ENCODE peak calls at places on chromosomes 13 and 19, in five cellular contexts. One of them, this sample, is unnamed.
A peak's percentile ranks its signal among the peaks of the same experiment; 100 is the strongest.

GRCh38 chr19:50501568-50502475 is 9.2 kb downstream of the JOSD2 start:
- ATAC-seq in heart right ventricle: peak; percentile 74
- ATAC-seq in body of pancreas: no peak
- ATAC-seq in RWPE2: no peak
- ATAC-seq in pancreas: no peak
- ATAC-seq in this sample: no peak

GRCh38 chr19:50964266-50964665 is 5.1 kb downstream of the KLK6 start:
- ATAC-seq in heart right ventricle: no peak
- ATAC-seq in body of pancreas: no peak
- ATAC-seq in RWPE2: no peak
- ATAC-seq in pancreas: no peak
- ATAC-seq in this sample: no peak

GRCh38 chr13:73932091-73932490 is 202.1 kb downstream of the KLF12 start:
- ATAC-seq in heart right ventricle: no peak
- ATAC-seq in body of pancreas: no peak
- ATAC-seq in RWPE2: no peak
- ATAC-seq in pancreas: no peak
- ATAC-seq in this sample: no peak

GRCh38 chr13:30415430-30416030 is 6.8 kb upstream of the UBE2L5 start:
- ATAC-seq in heart right ventricle: no peak
- ATAC-seq in body of pancreas: no peak
- ATAC-seq in RWPE2: no peak
- ATAC-seq in pancreas: no peak
- ATAC-seq in this sample: no peak

GRCh38 chr19:38889803-38890202 is 9.6 kb downstream of the SIRT2 start:
- ATAC-seq in heart right ventricle: no peak
- ATAC-seq in body of pancreas: no peak
- ATAC-seq in RWPE2: no peak
- ATAC-seq in pancreas: no peak
- ATAC-seq in this sample: no peak

GRCh38 chr19:10408511-10409291 is 5.4 kb upstream of the CDC37 start:
- ATAC-seq in heart right ventricle: peak; percentile 34
- ATAC-seq in body of pancreas: no peak
- ATAC-seq in RWPE2: no peak
- ATAC-seq in pancreas: no peak
- ATAC-seq in this sample: no peak

GRCh38 chr19:23554548-23554947 is 132.5 kb downstream of the ZNF675 start:
- ATAC-seq in heart right ventricle: no peak
- ATAC-seq in body of pancreas: no peak
- ATAC-seq in RWPE2: peak; percentile 62
- ATAC-seq in pancreas: no peak
- ATAC-seq in this sample: no peak

GRCh38 chr19:10450853-10451609 is 30.7 kb downstream of the PDE4A start:
- ATAC-seq in heart right ventricle: no peak
- ATAC-seq in body of pancreas: no peak
- ATAC-seq in RWPE2: peak; percentile 69
- ATAC-seq in pancreas: peak; percentile 26
- ATAC-seq in this sample: no peak

GRCh38 chr13:113645329-113645728 is 12.7 kb downstream of the ATP4B start:
- ATAC-seq in heart right ventricle: no peak
- ATAC-seq in body of pancreas: no peak
- ATAC-seq in RWPE2: no peak
- ATAC-seq in pancreas: no peak
- ATAC-seq in this sample: no peak

GRCh38 chr13:46648166-46648607 is 95.2 kb downstream of the LRCH1 start:
- ATAC-seq in heart right ventricle: peak; percentile 69
- ATAC-seq in body of pancreas: peak; percentile 67
- ATAC-seq in RWPE2: peak; percentile 66
- ATAC-seq in pancreas: peak; percentile 98
- ATAC-seq in this sample: peak; percentile 22

GRCh38 chr13:110625771-110626321 is 10.5 kb downstream of the NAXD start:
- ATAC-seq in heart right ventricle: no peak
- ATAC-seq in body of pancreas: peak; percentile 29
- ATAC-seq in RWPE2: no peak
- ATAC-seq in pancreas: peak; percentile 72
- ATAC-seq in this sample: no peak

GRCh38 chr19:48826606-48827020 is 9.7 kb downstream of the HSD17B14 start:
- ATAC-seq in heart right ventricle: no peak
- ATAC-seq in body of pancreas: peak; percentile 85
- ATAC-seq in RWPE2: no peak
- ATAC-seq in pancreas: peak; percentile 90
- ATAC-seq in this sample: no peak

GRCh38 chr13:110298566-110299321 is 8.2 kb downstream of the COL4A1 start:
- ATAC-seq in heart right ventricle: peak; percentile 56
- ATAC-seq in body of pancreas: peak; percentile 28
- ATAC-seq in RWPE2: no peak
- ATAC-seq in pancreas: no peak
- ATAC-seq in this sample: no peak

GRCh38 chr13:93751117-93751516 is 524.5 kb downstream of the GPC6 start:
- ATAC-seq in heart right ventricle: no peak
- ATAC-seq in body of pancreas: no peak
- ATAC-seq in RWPE2: no peak
- ATAC-seq in pancreas: no peak
- ATAC-seq in this sample: no peak

GRCh38 chr13:33426131-33426530 is 140.6 kb upstream of the STARD13 start:
- ATAC-seq in heart right ventricle: no peak
- ATAC-seq in body of pancreas: no peak
- ATAC-seq in RWPE2: no peak
- ATAC-seq in pancreas: no peak
- ATAC-seq in this sample: no peak

GRCh38 chr13:77703426-77703825 is 5.9 kb downstream of the SLAIN1 start:
- ATAC-seq in heart right ventricle: no peak
- ATAC-seq in body of pancreas: no peak
- ATAC-seq in RWPE2: no peak
- ATAC-seq in pancreas: no peak
- ATAC-seq in this sample: no peak

GRCh38 chr19:22622901-22623840 is 11.0 kb upstream of the ZNF492 start:
- ATAC-seq in heart right ventricle: peak; percentile 68
- ATAC-seq in body of pancreas: peak; percentile 72
- ATAC-seq in RWPE2: no peak
- ATAC-seq in pancreas: peak; percentile 75
- ATAC-seq in this sample: peak; percentile 75

GRCh38 chr13:23386533-23386932 is 47.0 kb downstream of the SACS start:
- ATAC-seq in heart right ventricle: no peak
- ATAC-seq in body of pancreas: no peak
- ATAC-seq in RWPE2: no peak
- ATAC-seq in pancreas: no peak
- ATAC-seq in this sample: no peak

GRCh38 chr13:48123827-48124226 is 28.9 kb upstream of the MED4 start:
- ATAC-seq in heart right ventricle: no peak
- ATAC-seq in body of pancreas: peak; percentile 21
- ATAC-seq in RWPE2: no peak
- ATAC-seq in pancreas: no peak
- ATAC-seq in this sample: no peak

GRCh38 chr13:46146898-46147297 is 35.1 kb downstream of the LCP1 start:
- ATAC-seq in heart right ventricle: no peak
- ATAC-seq in body of pancreas: no peak
- ATAC-seq in RWPE2: no peak
- ATAC-seq in pancreas: peak; percentile 51
- ATAC-seq in this sample: no peak

GRCh38 chr13:112172641-112173171 is 105.8 kb downstream of the SOX1 start:
- ATAC-seq in heart right ventricle: peak; percentile 31
- ATAC-seq in body of pancreas: no peak
- ATAC-seq in RWPE2: no peak
- ATAC-seq in pancreas: no peak
- ATAC-seq in this sample: no peak

GRCh38 chr13:93818345-93818744 is 591.7 kb downstream of the GPC6 start:
- ATAC-seq in heart right ventricle: no peak
- ATAC-seq in body of pancreas: no peak
- ATAC-seq in RWPE2: no peak
- ATAC-seq in pancreas: no peak
- ATAC-seq in this sample: no peak

GRCh38 chr13:39023761-39024160 is 14.1 kb downstream of the PROSER1 start:
- ATAC-seq in heart right ventricle: no peak
- ATAC-seq in body of pancreas: peak; percentile 59
- ATAC-seq in RWPE2: no peak
- ATAC-seq in pancreas: peak; percentile 31
- ATAC-seq in this sample: no peak

GRCh38 chr13:104854698-104855097 is 1680.8 kb downstream of the EFNB2 start:
- ATAC-seq in heart right ventricle: no peak
- ATAC-seq in body of pancreas: no peak
- ATAC-seq in RWPE2: no peak
- ATAC-seq in pancreas: no peak
- ATAC-seq in this sample: no peak

GRCh38 chr13:51258612-51259358 is 36.6 kb downstream of the FAM124A start:
- ATAC-seq in heart right ventricle: peak; percentile 52
- ATAC-seq in body of pancreas: no peak
- ATAC-seq in RWPE2: no peak
- ATAC-seq in pancreas: no peak
- ATAC-seq in this sample: no peak

GRCh38 chr19:3683405-3683865 is 16.8 kb downstream of the PIP5K1C start:
- ATAC-seq in heart right ventricle: peak; percentile 93
- ATAC-seq in body of pancreas: no peak
- ATAC-seq in RWPE2: no peak
- ATAC-seq in pancreas: no peak
- ATAC-seq in this sample: peak; percentile 45

GRCh38 chr13:113034451-113035208 is 65.6 kb downstream of the MCF2L start:
- ATAC-seq in heart right ventricle: peak; percentile 72
- ATAC-seq in body of pancreas: peak; percentile 79
- ATAC-seq in RWPE2: peak; percentile 72
- ATAC-seq in pancreas: peak; percentile 88
- ATAC-seq in this sample: peak; percentile 84

GRCh38 chr13:91375119-91375729 is 23.2 kb upstream of the GPC5 start:
- ATAC-seq in heart right ventricle: no peak
- ATAC-seq in body of pancreas: no peak
- ATAC-seq in RWPE2: peak; percentile 54
- ATAC-seq in pancreas: peak; percentile 66
- ATAC-seq in this sample: no peak

GRCh38 chr13:74929436-74929835 is 552.5 kb downstream of the TBC1D4 start:
- ATAC-seq in heart right ventricle: no peak
- ATAC-seq in body of pancreas: no peak
- ATAC-seq in RWPE2: no peak
- ATAC-seq in pancreas: no peak
- ATAC-seq in this sample: no peak

GRCh38 chr19:13788991-13789390 is 6.3 kb upstream of the ZSWIM4 start:
- ATAC-seq in heart right ventricle: peak; percentile 7
- ATAC-seq in body of pancreas: no peak
- ATAC-seq in RWPE2: no peak
- ATAC-seq in pancreas: no peak
- ATAC-seq in this sample: no peak

GRCh38 chr13:75770164-75771145 is 134.3 kb downstream of the LMO7 start:
- ATAC-seq in heart right ventricle: peak; percentile 39
- ATAC-seq in body of pancreas: peak; percentile 24
- ATAC-seq in RWPE2: no peak
- ATAC-seq in pancreas: no peak
- ATAC-seq in this sample: peak; percentile 46

GRCh38 chr13:68982961-68983619 is 1124.5 kb upstream of the ATXN8OS start:
- ATAC-seq in heart right ventricle: no peak
- ATAC-seq in body of pancreas: no peak
- ATAC-seq in RWPE2: no peak
- ATAC-seq in pancreas: no peak
- ATAC-seq in this sample: no peak

GRCh38 chr19:39704181-39705044 is at the start of gene LGALS14:
- ATAC-seq in heart right ventricle: no peak
- ATAC-seq in body of pancreas: no peak
- ATAC-seq in RWPE2: no peak
- ATAC-seq in pancreas: no peak
- ATAC-seq in this sample: no peak

GRCh38 chr13:90732049-90732448 is 615.4 kb upstream of the MIR17HG start:
- ATAC-seq in heart right ventricle: no peak
- ATAC-seq in body of pancreas: no peak
- ATAC-seq in RWPE2: no peak
- ATAC-seq in pancreas: no peak
- ATAC-seq in this sample: no peak

GRCh38 chr13:48094404-48094780 is 512 bp downstream of the MED4 start:
- ATAC-seq in heart right ventricle: peak; percentile 1
- ATAC-seq in body of pancreas: no peak
- ATAC-seq in RWPE2: peak; percentile 24
- ATAC-seq in pancreas: peak; percentile 2
- ATAC-seq in this sample: no peak

GRCh38 chr13:51542358-51542972 is 41.8 kb upstream of the WDFY2 start:
- ATAC-seq in heart right ventricle: no peak
- ATAC-seq in body of pancreas: peak; percentile 76
- ATAC-seq in RWPE2: peak; percentile 49
- ATAC-seq in pancreas: peak; percentile 83
- ATAC-seq in this sample: peak; percentile 58

GRCh38 chr13:62583466-62583865 is 1167.8 kb upstream of the PCDH20 start:
- ATAC-seq in heart right ventricle: no peak
- ATAC-seq in body of pancreas: no peak
- ATAC-seq in RWPE2: no peak
- ATAC-seq in pancreas: no peak
- ATAC-seq in this sample: no peak

GRCh38 chr13:41013834-41014233 is 5.3 kb downstream of the ELF1 start:
- ATAC-seq in heart right ventricle: no peak
- ATAC-seq in body of pancreas: no peak
- ATAC-seq in RWPE2: no peak
- ATAC-seq in pancreas: no peak
- ATAC-seq in this sample: no peak
- H3K4me1 ChIP-seq in heart right ventricle: peaks cover 6% of the 10 kb centered on the region
- H3K4me1 ChIP-seq in body of pancreas: peaks cover 54% of the 10 kb centered on the region
- H3K4me1 ChIP-seq in RWPE2: peaks cover 17% of the 10 kb centered on the region
- H3K4me1 ChIP-seq in pancreas: peaks cover 65% of the 10 kb centered on the region
- H3K4me1 ChIP-seq in this sample: no peaks in the 10 kb centered on the region

GRCh38 chr19:42480335-42481095 is 37.8 kb upstream of the CXCL17 start:
- ATAC-seq in heart right ventricle: no peak
- ATAC-seq in body of pancreas: peak; percentile 70
- ATAC-seq in RWPE2: peak; percentile 61
- ATAC-seq in pancreas: peak; percentile 87
- ATAC-seq in this sample: no peak
- H3K4me1 ChIP-seq in heart right ventricle: no peaks in the 10 kb centered on the region
- H3K4me1 ChIP-seq in body of pancreas: peaks cover 11% of the 10 kb centered on the region
- H3K4me1 ChIP-seq in RWPE2: peaks cover 6% of the 10 kb centered on the region
- H3K4me1 ChIP-seq in pancreas: peaks cover 12% of the 10 kb centered on the region
- H3K4me1 ChIP-seq in this sample: no peaks in the 10 kb centered on the region

GRCh38 chr19:1254081-1254527 is 5.7 kb downstream of the MIDN start:
- ATAC-seq in heart right ventricle: no peak
- ATAC-seq in body of pancreas: no peak
- ATAC-seq in RWPE2: no peak
- ATAC-seq in pancreas: no peak
- ATAC-seq in this sample: no peak
- H3K4me1 ChIP-seq in heart right ventricle: peaks cover 76% of the 10 kb centered on the region
- H3K4me1 ChIP-seq in body of pancreas: peaks cover 77% of the 10 kb centered on the region
- H3K4me1 ChIP-seq in RWPE2: peaks cover 26% of the 10 kb centered on the region
- H3K4me1 ChIP-seq in pancreas: peaks cover 48% of the 10 kb centered on the region
- H3K4me1 ChIP-seq in this sample: no peaks in the 10 kb centered on the region

DNA sequence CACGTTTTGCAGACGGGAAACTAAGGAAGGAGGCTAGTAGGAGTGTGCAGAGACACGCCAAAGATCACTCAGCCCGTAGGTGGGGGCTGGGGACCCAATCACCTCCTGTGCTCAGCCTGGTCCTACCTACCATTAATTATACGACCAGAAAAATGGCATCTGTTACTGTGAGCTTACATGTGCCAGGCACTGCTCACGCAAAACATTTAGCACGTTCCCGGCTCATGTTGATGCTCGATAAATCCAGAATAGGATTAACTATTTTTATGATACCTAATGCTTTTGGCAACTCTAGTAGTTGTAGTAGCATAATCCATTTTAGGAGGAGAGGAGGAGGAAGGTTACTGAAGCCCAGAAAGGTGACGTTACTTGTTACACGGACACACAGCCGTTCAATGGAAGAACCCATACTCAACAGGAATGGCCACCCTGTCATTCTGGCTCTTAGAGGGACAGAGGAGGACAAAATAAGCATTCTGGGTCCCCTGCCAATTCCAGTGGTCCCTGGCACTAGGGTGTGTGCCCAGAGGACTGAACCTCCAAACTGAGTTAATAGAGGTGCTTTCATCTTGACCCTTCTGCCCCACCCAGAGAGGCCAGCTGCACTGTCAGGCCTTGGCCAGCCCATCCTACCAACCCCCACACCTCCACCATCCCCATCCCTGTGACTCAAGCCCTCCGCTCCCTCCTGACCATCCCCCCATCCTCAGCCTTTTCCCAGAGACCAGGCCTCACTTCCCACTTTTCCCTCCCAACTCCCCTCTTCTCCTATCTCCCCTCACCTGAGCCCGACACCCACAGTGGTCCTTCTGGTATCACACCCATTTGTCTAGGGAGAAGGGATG is 5.0 kb upstream of the EML2 start:
- ATAC-seq in heart right ventricle: no peak
- ATAC-seq in body of pancreas: no peak
- ATAC-seq in RWPE2: no peak
- ATAC-seq in pancreas: no peak
- ATAC-seq in this sample: no peak
- H3K4me1 ChIP-seq in heart right ventricle: peaks cover 28% of the 10 kb centered on the region
- H3K4me1 ChIP-seq in body of pancreas: peaks cover 50% of the 10 kb centered on the region
- H3K4me1 ChIP-seq in RWPE2: peaks cover 13% of the 10 kb centered on the region
- H3K4me1 ChIP-seq in pancreas: peaks cover 15% of the 10 kb centered on the region
- H3K4me1 ChIP-seq in this sample: no peaks in the 10 kb centered on the region